ENCODE peak calls at places on chromosomes 6 and 20, in six cellular contexts. One of them, this sample, is unnamed.

GRCh38 chr6:84332139-84333034 is 104.9 kb upstream of the CEP162 start:
- DNase-seq in MM.1S: peak; percentile 10
- DNase-seq in neural progenitor cell: no peak
- DNase-seq in PC-3: no peak
- DNase-seq in HCT116: no peak
- DNase-seq in SK-N-SH: no peak
- DNase-seq in this sample: no peak

GRCh38 chr20:19757973-19758887 is at the start of gene RIN2:
- DNase-seq in MM.1S: peak; percentile 38
- DNase-seq in neural progenitor cell: peak; percentile 98
- DNase-seq in PC-3: peak; percentile 96
- DNase-seq in HCT116: peak; percentile 21
- DNase-seq in SK-N-SH: peak; percentile 98
- DNase-seq in this sample: no peak

GRCh38 chr6:91816335-91816734 is 1229.5 kb upstream of the MAP3K7 start:
- DNase-seq in MM.1S: no peak
- DNase-seq in neural progenitor cell: no peak
- DNase-seq in PC-3: no peak
- DNase-seq in HCT116: no peak
- DNase-seq in SK-N-SH: no peak
- DNase-seq in this sample: no peak

GRCh38 chr6:165732696-165733486 is 69.8 kb upstream of the PDE10A start:
- DNase-seq in MM.1S: no peak
- DNase-seq in neural progenitor cell: no peak
- DNase-seq in PC-3: no peak
- DNase-seq in HCT116: no peak
- DNase-seq in SK-N-SH: no peak
- DNase-seq in this sample: no peak

GRCh38 chr6:136979206-136979605 is 57.1 kb downstream of the SLC35D3 start:
- DNase-seq in MM.1S: no peak
- DNase-seq in neural progenitor cell: no peak
- DNase-seq in PC-3: no peak
- DNase-seq in HCT116: no peak
- DNase-seq in SK-N-SH: no peak
- DNase-seq in this sample: no peak

GRCh38 chr6:87840324-87840723 is 138.3 kb upstream of the AKIRIN2 start:
- DNase-seq in MM.1S: no peak
- DNase-seq in neural progenitor cell: no peak
- DNase-seq in PC-3: no peak
- DNase-seq in HCT116: no peak
- DNase-seq in SK-N-SH: no peak
- DNase-seq in this sample: no peak

GRCh38 chr6:31079656-31080261 is 32.6 kb downstream of the C6orf15 start:
- DNase-seq in MM.1S: peak; percentile 70
- DNase-seq in neural progenitor cell: peak; percentile 86
- DNase-seq in PC-3: peak; percentile 87
- DNase-seq in HCT116: peak; percentile 38
- DNase-seq in SK-N-SH: peak; percentile 62
- DNase-seq in this sample: peak; percentile 69

GRCh38 chr6:117483645-117484016 is 1.2 kb downstream of the DCBLD1 start:
- DNase-seq in MM.1S: peak; percentile 49
- DNase-seq in neural progenitor cell: no peak
- DNase-seq in PC-3: peak; percentile 32
- DNase-seq in HCT116: no peak
- DNase-seq in SK-N-SH: no peak
- DNase-seq in this sample: no peak

GRCh38 chr20:6993016-6993415 is 225.5 kb downstream of the BMP2 start:
- DNase-seq in MM.1S: no peak
- DNase-seq in neural progenitor cell: no peak
- DNase-seq in PC-3: peak; percentile 89
- DNase-seq in HCT116: no peak
- DNase-seq in SK-N-SH: no peak
- DNase-seq in this sample: no peak

GRCh38 chr20:24965065-24965919 is 16.2 kb downstream of the CST7 start:
- DNase-seq in MM.1S: no peak
- DNase-seq in neural progenitor cell: no peak
- DNase-seq in PC-3: no peak
- DNase-seq in HCT116: no peak
- DNase-seq in SK-N-SH: no peak
- DNase-seq in this sample: no peak

GRCh38 chr6:168451805-168452204 is 10.8 kb downstream of the SMOC2 start:
- DNase-seq in MM.1S: no peak
- DNase-seq in neural progenitor cell: peak; percentile 50
- DNase-seq in PC-3: no peak
- DNase-seq in HCT116: no peak
- DNase-seq in SK-N-SH: peak; percentile 56
- DNase-seq in this sample: no peak

GRCh38 chr6:89242574-89243330 is 25.6 kb upstream of the GABRR1 start:
- DNase-seq in MM.1S: peak; percentile 50
- DNase-seq in neural progenitor cell: peak; percentile 44
- DNase-seq in PC-3: peak; percentile 58
- DNase-seq in HCT116: peak; percentile 59
- DNase-seq in SK-N-SH: peak; percentile 61
- DNase-seq in this sample: peak; percentile 56

GRCh38 chr6:43747734-43748133 is 22.3 kb upstream of the VEGFA start:
- DNase-seq in MM.1S: no peak
- DNase-seq in neural progenitor cell: no peak
- DNase-seq in PC-3: no peak
- DNase-seq in HCT116: no peak
- DNase-seq in SK-N-SH: no peak
- DNase-seq in this sample: no peak

GRCh38 chr6:110626442-110626841 is 150.0 kb upstream of the SLC22A16 start:
- DNase-seq in MM.1S: no peak
- DNase-seq in neural progenitor cell: no peak
- DNase-seq in PC-3: no peak
- DNase-seq in HCT116: no peak
- DNase-seq in SK-N-SH: no peak
- DNase-seq in this sample: no peak

GRCh38 chr20:33030569-33030968 is 879 bp upstream of the BPIFB6 start:
- DNase-seq in MM.1S: no peak
- DNase-seq in neural progenitor cell: no peak
- DNase-seq in PC-3: no peak
- DNase-seq in HCT116: no peak
- DNase-seq in SK-N-SH: no peak
- DNase-seq in this sample: no peak

GRCh38 chr6:157381631-157382621 is 936 bp downstream of the ZDHHC14 start:
- DNase-seq in MM.1S: peak; percentile 21
- DNase-seq in neural progenitor cell: peak; percentile 61
- DNase-seq in PC-3: peak; percentile 31
- DNase-seq in HCT116: no peak
- DNase-seq in SK-N-SH: peak; percentile 81
- DNase-seq in this sample: peak; percentile 41

GRCh38 chr6:139277161-139277560 is 14.6 kb downstream of the TXLNB start:
- DNase-seq in MM.1S: no peak
- DNase-seq in neural progenitor cell: no peak
- DNase-seq in PC-3: no peak
- DNase-seq in HCT116: no peak
- DNase-seq in SK-N-SH: no peak
- DNase-seq in this sample: peak; percentile 25

GRCh38 chr6:19713984-19714383 is 123.2 kb upstream of the ID4 start:
- DNase-seq in MM.1S: no peak
- DNase-seq in neural progenitor cell: no peak
- DNase-seq in PC-3: no peak
- DNase-seq in HCT116: no peak
- DNase-seq in SK-N-SH: no peak
- DNase-seq in this sample: no peak

GRCh38 chr6:58290177-58290576 is 972.7 kb downstream of the PRIM2 start:
- DNase-seq in MM.1S: no peak
- DNase-seq in neural progenitor cell: no peak
- DNase-seq in PC-3: peak; percentile 46
- DNase-seq in HCT116: no peak
- DNase-seq in SK-N-SH: no peak
- DNase-seq in this sample: no peak

GRCh38 chr6:6783736-6784135 is 195.2 kb downstream of the LY86 start:
- DNase-seq in MM.1S: no peak
- DNase-seq in neural progenitor cell: no peak
- DNase-seq in PC-3: no peak
- DNase-seq in HCT116: no peak
- DNase-seq in SK-N-SH: no peak
- DNase-seq in this sample: no peak

GRCh38 chr20:7695622-7696021 is 244.6 kb downstream of the HAO1 start:
- DNase-seq in MM.1S: no peak
- DNase-seq in neural progenitor cell: no peak
- DNase-seq in PC-3: peak; percentile 54
- DNase-seq in HCT116: no peak
- DNase-seq in SK-N-SH: no peak
- DNase-seq in this sample: no peak

GRCh38 chr20:8664778-8665177 is 404.1 kb upstream of the PLCB4 start:
- DNase-seq in MM.1S: no peak
- DNase-seq in neural progenitor cell: peak; percentile 32
- DNase-seq in PC-3: no peak
- DNase-seq in HCT116: peak; percentile 2
- DNase-seq in SK-N-SH: no peak
- DNase-seq in this sample: peak; percentile 6

GRCh38 chr20:61161649-61162210 is 90.3 kb upstream of the CDH4 start:
- DNase-seq in MM.1S: peak; percentile 9
- DNase-seq in neural progenitor cell: no peak
- DNase-seq in PC-3: no peak
- DNase-seq in HCT116: no peak
- DNase-seq in SK-N-SH: no peak
- DNase-seq in this sample: no peak

GRCh38 chr20:46959081-46959692 is 64.5 kb downstream of the EYA2 start:
- DNase-seq in MM.1S: no peak
- DNase-seq in neural progenitor cell: no peak
- DNase-seq in PC-3: peak; percentile 99
- DNase-seq in HCT116: peak; percentile 22
- DNase-seq in SK-N-SH: no peak
- DNase-seq in this sample: no peak

GRCh38 chr6:144543006-144543871 is 258.1 kb downstream of the UTRN start:
- DNase-seq in MM.1S: no peak
- DNase-seq in neural progenitor cell: no peak
- DNase-seq in PC-3: peak; percentile 80
- DNase-seq in HCT116: peak; percentile 32
- DNase-seq in SK-N-SH: no peak
- DNase-seq in this sample: no peak

GRCh38 chr20:50438986-50439407 is 71.2 kb upstream of the PTPN1 start:
- DNase-seq in MM.1S: no peak
- DNase-seq in neural progenitor cell: no peak
- DNase-seq in PC-3: peak; percentile 99
- DNase-seq in HCT116: peak; percentile 81
- DNase-seq in SK-N-SH: no peak
- DNase-seq in this sample: no peak

GRCh38 chr6:108635505-108636226 is 74.9 kb downstream of the FOXO3 start:
- DNase-seq in MM.1S: peak; percentile 57
- DNase-seq in neural progenitor cell: peak; percentile 36
- DNase-seq in PC-3: no peak
- DNase-seq in HCT116: no peak
- DNase-seq in SK-N-SH: no peak
- DNase-seq in this sample: peak; percentile 31

GRCh38 chr6:33761922-33762629 is 15.4 kb upstream of the IP6K3 start:
- DNase-seq in MM.1S: peak; percentile 36
- DNase-seq in neural progenitor cell: peak; percentile 78
- DNase-seq in PC-3: peak; percentile 59
- DNase-seq in HCT116: no peak
- DNase-seq in SK-N-SH: peak; percentile 71
- DNase-seq in this sample: peak; percentile 52

DNA sequence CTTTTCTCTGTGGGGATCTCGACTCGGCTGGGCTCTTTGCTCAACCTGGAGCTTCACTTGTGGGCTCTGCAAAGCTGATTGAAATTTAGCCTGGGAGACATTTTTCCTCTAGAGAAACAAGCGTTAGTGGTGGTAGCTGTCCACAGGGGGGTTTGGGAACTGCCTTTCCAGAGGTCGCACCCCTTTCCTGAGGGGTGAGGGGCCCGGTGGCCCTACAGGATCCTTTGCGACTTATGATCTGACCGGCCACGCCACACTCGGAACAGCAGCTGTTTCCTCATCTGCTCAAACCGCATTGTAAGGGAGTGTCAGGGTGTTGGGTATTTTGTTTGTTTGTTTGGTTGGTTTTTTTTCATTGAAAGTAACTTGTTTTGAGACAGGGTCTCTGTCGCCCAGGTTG is 21.0 kb downstream of the PNLDC1 start:
- DNase-seq in MM.1S: no peak
- DNase-seq in neural progenitor cell: no peak
- DNase-seq in PC-3: no peak
- DNase-seq in HCT116: no peak
- DNase-seq in SK-N-SH: no peak
- DNase-seq in this sample: no peak
- H3K27ac ChIP-seq in MM.1S: no peak overlapping the region
- H3K27ac ChIP-seq in neural progenitor cell: no peak overlapping the region
- H3K27ac ChIP-seq in PC-3: no peak overlapping the region
- H3K27ac ChIP-seq in HCT116: no peak overlapping the region
- H3K27ac ChIP-seq in SK-N-SH: no peak overlapping the region
- H3K27ac ChIP-seq in this sample: no peak overlapping the region

DNA sequence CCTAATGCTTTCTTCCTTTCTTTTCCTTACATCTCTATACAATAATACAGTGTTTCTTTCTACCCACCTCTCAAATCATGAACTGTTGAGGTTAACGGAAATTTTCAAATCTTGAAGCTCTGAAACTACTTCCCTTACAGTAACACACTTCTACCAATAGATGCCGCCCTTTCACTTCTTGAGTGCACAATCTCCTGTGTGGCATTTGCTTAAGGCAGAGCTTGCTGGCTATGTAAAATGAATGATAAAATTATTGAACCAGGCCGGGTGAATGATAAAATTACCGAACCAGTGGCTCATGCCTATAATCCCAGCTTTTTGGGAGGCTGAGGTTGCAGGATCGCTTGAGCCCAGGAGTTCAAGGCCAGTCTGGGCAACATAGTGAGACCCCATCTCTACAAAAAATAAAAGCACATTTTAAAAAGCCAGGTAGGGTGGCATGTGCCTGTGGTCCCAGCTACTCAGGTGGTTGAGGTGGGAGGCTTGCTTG is 56.8 kb downstream of the KCNS1 start:
- DNase-seq in MM.1S: peak; percentile 85
- DNase-seq in neural progenitor cell: peak; percentile 81
- DNase-seq in PC-3: peak; percentile 90
- DNase-seq in HCT116: peak; percentile 57
- DNase-seq in SK-N-SH: peak; percentile 36
- DNase-seq in this sample: peak; percentile 83
- TF ChIP-seq EZH2phosphoT487 in MM.1S: no peak
- TF ChIP-seq EZH2phosphoT487 in neural progenitor cell: no peak
- TF ChIP-seq EZH2phosphoT487 in PC-3: no peak
- TF ChIP-seq EZH2phosphoT487 in HCT116: no peak
- TF ChIP-seq EZH2phosphoT487 in SK-N-SH: no peak
- TF ChIP-seq EZH2phosphoT487 in this sample: no peak

DNA sequence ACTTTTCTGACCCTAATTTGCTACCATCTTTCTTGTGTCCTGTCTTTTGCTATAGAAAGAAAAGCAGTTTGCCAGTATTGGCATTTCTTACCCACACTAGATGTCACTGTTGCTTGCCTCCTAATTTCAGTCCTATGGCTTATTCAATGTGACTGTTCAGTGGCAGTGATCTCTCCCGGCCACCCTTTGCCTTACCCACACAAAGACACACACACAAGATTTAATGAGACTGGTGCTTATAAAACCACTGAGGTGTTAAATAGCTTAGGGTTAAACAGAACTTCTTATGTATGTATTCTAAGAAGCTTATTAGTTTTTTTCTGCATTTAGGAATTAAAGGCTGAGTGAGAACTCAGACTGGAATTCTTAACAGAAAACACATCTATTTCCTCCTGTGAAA is 233.6 kb upstream of the ASCC3 start:
- DNase-seq in MM.1S: peak; percentile 45
- DNase-seq in neural progenitor cell: peak; percentile 61
- DNase-seq in PC-3: peak; percentile 58
- DNase-seq in HCT116: peak; percentile 18
- DNase-seq in SK-N-SH: peak; percentile 48
- DNase-seq in this sample: peak; percentile 19
- TF ChIP-seq CTCF in MM.1S: peak; percentile 47
- TF ChIP-seq CTCF in neural progenitor cell: peak; percentile 70
- TF ChIP-seq CTCF in PC-3: peak; percentile 66
- TF ChIP-seq CTCF in HCT116: peak; percentile 33
- TF ChIP-seq CTCF in SK-N-SH: peak; percentile 59
- TF ChIP-seq CTCF in this sample: peak; percentile 70

GRCh38 chr6:50589751-50590470 is 123.4 kb upstream of the TFAP2D start:
- DNase-seq in MM.1S: no peak
- DNase-seq in neural progenitor cell: no peak
- DNase-seq in PC-3: no peak
- DNase-seq in HCT116: no peak
- DNase-seq in SK-N-SH: no peak
- DNase-seq in this sample: no peak
- H3K27ac ChIP-seq in MM.1S: no peak overlapping the region
- H3K27ac ChIP-seq in neural progenitor cell: no peak overlapping the region
- H3K27ac ChIP-seq in PC-3: no peak overlapping the region
- H3K27ac ChIP-seq in HCT116: no peak overlapping the region
- H3K27ac ChIP-seq in SK-N-SH: no peak overlapping the region
- H3K27ac ChIP-seq in this sample: no peak overlapping the region

This sample was measured in OCI-LY7.